ENCODE peak calls at places on chromosomes 6 and 20, in ten cellular contexts. K is dorsolateral prefrontal cortex, X is AG09319, Y is pancreas, R is epithelial cell of proximal tubule, J is retinal pigment epithelial cell, B is adrenal gland, L is Calu3, A is WTC11, C is A549. N is an unnamed sample.

GRCh38 chr20:48207505-48207904 is 422.2 kb upstream of the SULF2 start:
- DNase-seq in K (no peak), X (no peak), Y (no peak), R (no peak), J (no peak), B (no peak), L (no peak), A (no peak), C (no peak), N (no peak)

GRCh38 chr6:133062077-133062476 is 179.1 kb upstream of the EYA4 start:
- DNase-seq in K (no peak), X (peak), Y (no peak), R (no peak), J (no peak), B (no peak), L (no peak), A (no peak), C (no peak), N (no peak)

GRCh38 chr6:5108536-5108935 is 23.4 kb downstream of the PPP1R3G start:
- DNase-seq in K (no peak), X (no peak), Y (no peak), R (no peak), J (no peak), B (no peak), L (no peak), A (no peak), C (no peak), N (no peak)

GRCh38 chr20:33130553-33130952 is 37.4 kb upstream of the BPIFA2 start:
- DNase-seq in K (no peak), X (peak), Y (no peak), R (no peak), J (no peak), B (no peak), L (no peak), A (no peak), C (no peak), N (no peak)

GRCh38 chr20:33444797-33445560 is 1.4 kb upstream of the SNTA1 start:
- DNase-seq in K (no peak), X (no peak), Y (no peak), R (no peak), J (no peak), B (no peak), L (peak), A (peak), C (no peak), N (no peak)

GRCh38 chr20:62603021-62603906 is 39.0 kb upstream of the SLCO4A1 start:
- DNase-seq in K (no peak), X (no peak), Y (peak), R (no peak), J (peak), B (peak), L (no peak), A (no peak), C (no peak), N (no peak)

GRCh38 chr20:56554869-56555268 is 21.8 kb downstream of the FAM209B start:
- DNase-seq in K (peak), X (peak), Y (peak), R (peak), J (peak), B (peak), L (peak), A (no peak), C (peak), N (no peak)

GRCh38 chr20:50449789-50450492 is 60.2 kb upstream of the PTPN1 start:
- DNase-seq in K (no peak), X (no peak), Y (no peak), R (no peak), J (no peak), B (no peak), L (no peak), A (no peak), C (no peak), N (no peak)

GRCh38 chr6:135183532-135184440 is 2.7 kb downstream of the MYB start:
- DNase-seq in K (no peak), X (no peak), Y (peak), R (no peak), J (no peak), B (peak), L (peak), A (peak), C (peak), N (peak)

GRCh38 chr20:41482647-41483552 is 116.3 kb upstream of the EMILIN3 start:
- DNase-seq in K (no peak), X (peak), Y (no peak), R (no peak), J (peak), B (no peak), L (no peak), A (no peak), C (no peak), N (no peak)

GRCh38 chr6:131136021-131136847 is 967 bp downstream of the AKAP7 start:
- DNase-seq in K (no peak), X (no peak), Y (no peak), R (no peak), J (no peak), B (peak), L (no peak), A (no peak), C (peak), N (no peak)

GRCh38 chr20:57670288-57671071 is 39.3 kb downstream of the PMEPA1 start:
- DNase-seq in K (no peak), X (no peak), Y (no peak), R (no peak), J (no peak), B (no peak), L (no peak), A (no peak), C (no peak), N (no peak)

GRCh38 chr20:61120595-61121515 is 131.2 kb upstream of the CDH4 start:
- DNase-seq in K (no peak), X (no peak), Y (peak), R (no peak), J (no peak), B (peak), L (peak), A (peak), C (no peak), N (peak)

DNA sequence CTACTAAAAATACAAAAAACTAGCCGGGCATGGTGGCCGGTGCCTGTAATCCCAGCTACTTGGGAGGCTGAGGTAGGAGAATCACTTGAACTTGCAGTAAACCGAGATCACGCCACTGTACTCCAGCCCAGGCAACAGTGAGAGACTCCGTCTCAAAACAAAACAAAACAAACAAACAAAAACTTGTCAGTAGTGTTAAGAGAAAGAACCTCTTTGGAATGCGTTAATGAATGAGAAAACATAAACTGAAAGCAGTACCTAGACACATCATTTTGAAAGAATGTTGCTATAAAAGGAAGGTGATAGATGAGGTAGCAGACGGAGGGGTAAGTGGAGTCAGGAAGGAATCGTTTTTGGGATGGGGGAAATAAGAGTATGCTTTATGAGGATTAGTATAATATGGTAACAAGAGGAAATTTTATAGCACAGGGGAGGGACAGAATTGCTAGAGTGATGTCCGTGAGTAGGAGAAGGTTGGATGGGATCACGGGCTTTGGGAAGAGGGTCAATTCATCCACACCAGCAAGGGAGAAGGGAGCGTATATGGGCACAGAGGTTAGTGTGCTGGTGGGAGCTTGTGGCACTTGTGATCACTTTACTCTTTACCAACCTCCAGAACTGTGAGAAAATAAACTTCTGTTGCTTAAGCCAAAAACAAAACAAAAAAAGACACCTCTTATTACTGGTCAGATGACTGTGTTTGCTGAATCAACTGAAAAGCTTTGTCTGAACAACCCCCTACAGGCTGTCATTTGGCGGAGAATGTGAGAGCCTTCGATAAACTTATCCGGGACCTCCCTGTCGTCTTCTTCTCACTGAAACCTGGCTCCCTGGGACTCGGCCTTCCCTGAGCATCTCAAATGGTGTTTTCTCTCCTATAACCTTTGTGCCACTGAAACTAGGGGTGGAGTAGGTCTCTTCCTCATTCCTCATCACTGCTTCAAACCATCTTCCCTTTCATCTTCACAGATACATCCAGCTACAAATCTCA is 48.9 kb upstream of the TFAP2A start:
- DNase-seq in K (no peak), X (no peak), Y (no peak), R (no peak), J (no peak), B (no peak), L (no peak), A (no peak), C (no peak), N (no peak)
- TF ChIP-seq CTCF in K (no peak), X (no peak), Y (no peak), R (no peak), J (no peak), B (no peak), L (no peak), A (no peak), C (no peak), N (no peak)

DNA sequence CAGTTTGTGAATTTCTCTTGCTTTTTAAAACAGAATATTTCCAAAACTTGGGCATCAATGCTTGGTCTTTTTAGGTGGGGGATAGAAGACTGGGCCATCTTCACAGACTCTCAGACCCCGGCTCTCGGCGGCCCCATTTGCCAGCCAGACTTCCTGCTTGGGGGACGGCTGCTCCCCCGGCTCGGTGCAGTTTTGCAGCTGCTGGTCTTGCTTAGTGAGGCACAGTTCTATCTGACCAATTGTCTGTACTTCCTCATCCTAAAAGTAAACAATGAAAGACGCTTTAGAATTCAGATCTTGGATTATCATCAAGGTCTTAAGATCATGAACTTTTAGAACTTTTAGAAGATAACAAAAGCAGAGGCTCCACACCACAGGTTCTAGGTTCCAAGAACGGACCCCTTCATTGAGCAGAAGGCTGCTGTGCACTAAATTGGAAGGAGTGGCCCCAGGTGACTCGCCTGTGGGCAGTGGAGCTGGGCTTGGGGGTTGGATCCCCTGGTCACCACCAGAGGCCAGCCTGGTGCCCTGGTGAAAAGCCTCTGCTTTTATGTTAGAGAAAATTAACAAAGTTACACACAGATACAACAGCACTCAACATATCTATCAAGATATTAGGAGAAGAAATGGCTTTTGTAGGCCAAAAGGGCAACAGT is 26.7 kb downstream of the RNASET2 start:
- DNase-seq in K (no peak), X (no peak), Y (no peak), R (no peak), J (no peak), B (no peak), L (no peak), A (no peak), C (no peak), N (no peak)
- TF ChIP-seq CTCF in K (no peak), X (peak), Y (no peak), R (peak), J (peak), B (no peak), L (no peak), A (no peak), C (no peak), N (no peak)

GRCh38 chr20:45547206-45547770 is at the start of gene EPPIN:
- DNase-seq in K (no peak), X (no peak), Y (no peak), R (no peak), J (no peak), B (no peak), L (no peak), A (no peak), C (no peak), N (no peak)

GRCh38 chr20:45550765-45551164 is 3.6 kb upstream of the EPPIN start:
- DNase-seq in K (no peak), X (no peak), Y (no peak), R (no peak), J (no peak), B (no peak), L (no peak), A (no peak), C (no peak), N (no peak)

GRCh38 chr20:45548410-45548809 is 1.2 kb upstream of the EPPIN start:
- DNase-seq in K (no peak), X (no peak), Y (no peak), R (no peak), J (no peak), B (no peak), L (no peak), A (no peak), C (no peak), N (no peak)

GRCh38 chr20:45545351-45545750 is 1.9 kb downstream of the EPPIN start:
- DNase-seq in K (no peak), X (no peak), Y (no peak), R (no peak), J (no peak), B (no peak), L (no peak), A (no peak), C (no peak), N (no peak)

GRCh38 chr20:45545754-45546453 is 1.3 kb downstream of the EPPIN start:
- DNase-seq in K (no peak), X (no peak), Y (no peak), R (peak), J (no peak), B (no peak), L (no peak), A (peak), C (peak), N (no peak)
- TF ChIP-seq CTCF in K (peak), X (peak), Y (no peak), R (peak), J (peak), B (peak), L (peak), A (no peak), C (peak), N (peak)

DNA sequence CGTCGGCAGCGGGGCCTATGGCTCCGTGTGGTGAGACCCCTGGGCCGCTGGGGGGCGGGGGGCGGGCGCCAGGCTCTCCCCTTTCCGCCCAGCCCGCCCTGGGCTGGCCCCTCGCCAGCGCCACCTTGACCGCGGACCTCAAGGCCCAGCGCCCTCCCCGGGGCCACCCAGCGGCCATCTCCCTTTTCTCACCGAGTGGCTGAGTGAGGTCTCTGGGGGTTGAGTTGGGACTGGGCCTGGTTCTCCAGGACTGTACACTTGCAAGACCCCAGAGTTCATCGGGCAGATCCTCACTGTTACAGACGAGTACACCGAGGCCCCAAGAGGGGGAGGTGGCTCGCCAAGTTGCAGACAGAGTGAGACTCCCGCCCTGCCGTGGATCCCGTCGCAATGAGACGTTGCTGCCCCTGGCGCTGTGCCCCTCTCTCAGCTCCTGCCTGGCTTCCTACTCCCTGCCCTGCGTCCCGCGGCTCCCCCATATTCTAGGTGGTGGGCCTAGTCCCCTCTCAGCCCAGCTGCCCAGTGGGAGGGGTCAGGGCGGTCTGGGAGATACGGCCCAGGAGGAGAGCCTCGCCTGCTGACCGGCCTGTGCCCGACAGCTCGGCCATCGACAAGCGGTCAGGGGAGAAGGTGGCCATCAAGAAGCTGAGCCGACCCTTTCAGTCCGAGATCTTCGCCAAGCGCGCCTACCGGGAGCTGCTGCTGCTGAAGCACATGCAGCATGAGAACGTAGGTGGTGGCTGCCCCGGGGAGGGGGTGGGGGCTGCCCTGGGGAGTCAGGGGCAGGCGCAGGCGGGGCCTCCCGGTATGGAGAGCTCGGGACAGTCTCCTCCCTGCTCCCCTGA is 581 bp downstream of the MAPK13 start:
- DNase-seq in K (no peak), X (no peak), Y (peak), R (no peak), J (no peak), B (peak), L (peak), A (peak), C (no peak), N (no peak)
- TF ChIP-seq CTCF in K (no peak), X (no peak), Y (no peak), R (no peak), J (no peak), B (peak), L (peak), A (no peak), C (no peak), N (peak)

GRCh38 chr6:84779917-84780316 is 15.5 kb upstream of the TBX18 start:
- DNase-seq in K (no peak), X (no peak), Y (no peak), R (no peak), J (no peak), B (no peak), L (no peak), A (no peak), C (no peak), N (no peak)

GRCh38 chr6:84776392-84776791 is 12.0 kb upstream of the TBX18 start:
- DNase-seq in K (no peak), X (no peak), Y (no peak), R (no peak), J (no peak), B (no peak), L (no peak), A (no peak), C (no peak), N (no peak)

GRCh38 chr6:84774174-84775158 is 10.1 kb upstream of the TBX18 start:
- DNase-seq in K (no peak), X (no peak), Y (peak), R (no peak), J (no peak), B (peak), L (peak), A (peak), C (peak), N (peak)

GRCh38 chr6:84777888-84778287 is 13.5 kb upstream of the TBX18 start:
- DNase-seq in K (no peak), X (no peak), Y (no peak), R (no peak), J (no peak), B (no peak), L (no peak), A (no peak), C (no peak), N (no peak)

DNA sequence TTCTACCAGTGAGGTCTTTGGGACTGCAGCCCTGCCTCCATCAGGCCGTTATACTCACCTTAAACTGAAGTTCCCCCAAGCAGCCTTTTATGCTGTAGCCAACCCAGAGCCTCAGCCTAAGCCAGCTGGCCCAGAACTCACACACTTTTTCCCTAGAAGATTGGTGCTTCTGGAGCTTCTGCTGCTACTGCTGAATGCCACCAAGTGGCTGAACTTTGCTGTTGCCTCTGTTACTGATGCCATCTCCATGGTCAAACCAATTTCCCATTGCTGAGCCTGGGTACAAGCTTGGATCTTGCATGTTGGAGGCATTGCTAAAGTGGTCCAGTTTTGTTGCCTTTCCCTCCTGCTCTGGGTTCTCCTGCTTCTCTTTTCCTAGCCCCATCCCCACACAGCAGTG is 15.0 kb upstream of the TBX18 start:
- DNase-seq in K (no peak), X (no peak), Y (no peak), R (no peak), J (no peak), B (no peak), L (no peak), A (no peak), C (no peak), N (no peak)
- TF ChIP-seq CTCF in K (no peak), X (peak), Y (no peak), R (peak), J (peak), B (no peak), L (no peak), A (no peak), C (no peak), N (no peak)

N was measured in neural crest cell.